ENCODE peak calls at places on chromosome X, in six cellular contexts. B is testis, G is KBM-7, H is bronchial epithelial cell, N is aorta, J is AG04449. C is an unnamed sample.

GRCh38 chrX:140500427-140500826 is 4.4 kb downstream of the SOX3 start:
- DNase-seq in B (no peak), G (peak), H (no peak), N (no peak), J (no peak), C (no peak)

GRCh38 chrX:20218809-20219505 is 47.8 kb downstream of the RPS6KA3 start:
- DNase-seq in B (peak), G (peak), H (no peak), N (no peak), J (no peak), C (peak)

GRCh38 chrX:40094900-40095587 is 2.7 kb downstream of the BCOR start:
- DNase-seq in B (no peak), G (peak), H (no peak), N (no peak), J (no peak), C (no peak)

GRCh38 chrX:46837543-46838481 is 969 bp downstream of the RP2 start:
- DNase-seq in B (no peak), G (peak), H (peak), N (no peak), J (no peak), C (no peak)

GRCh38 chrX:136067946-136068345 is 79.4 kb upstream of the FHL1 start:
- DNase-seq in B (no peak), G (no peak), H (no peak), N (no peak), J (no peak), C (peak)

GRCh38 chrX:87578978-87579377 is 61.4 kb downstream of the KLHL4 start:
- DNase-seq in B (no peak), G (no peak), H (no peak), N (no peak), J (no peak), C (no peak)

GRCh38 chrX:133897593-133898163 is 87.7 kb downstream of the GPC3 start:
- DNase-seq in B (no peak), G (no peak), H (no peak), N (no peak), J (no peak), C (no peak)

GRCh38 chrX:39440734-39441305 is 639.6 kb downstream of the MID1IP1 start:
- DNase-seq in B (no peak), G (no peak), H (no peak), N (no peak), J (no peak), C (peak)

GRCh38 chrX:24694825-24695224 is 1.1 kb downstream of the POLA1 start:
- DNase-seq in B (no peak), G (peak), H (peak), N (no peak), J (no peak), C (no peak)

GRCh38 chrX:135625995-135626394 is 87.4 kb upstream of the CT45A1 start:
- DNase-seq in B (peak), G (no peak), H (peak), N (no peak), J (no peak), C (no peak)

GRCh38 chrX:16114640-16115039 is 8.7 kb upstream of the GRPR start:
- DNase-seq in B (no peak), G (no peak), H (no peak), N (no peak), J (peak), C (no peak)

GRCh38 chrX:71143508-71143907 is 1.1 kb upstream of the NLGN3 start:
- DNase-seq in B (peak), G (no peak), H (peak), N (peak), J (no peak), C (peak)

GRCh38 chrX:125387945-125388344 is 68.3 kb downstream of the TEX13C start:
- DNase-seq in B (no peak), G (no peak), H (no peak), N (no peak), J (no peak), C (no peak)